ENCODE peak calls at places on chromosomes 13 and 19, in seven cellular contexts. P is fibroblast of villous mesenchyme, N is GM23338, O is IMR-90, U is stomach, V is transverse colon, B is tibial artery. S is an unnamed sample.

GRCh38 chr13:74133657-74134201 is 475 bp downstream of the KLF12 start:
- DNase-seq in O (peak), B (peak), N (peak), P (peak), U (peak), V (peak), S (peak)

GRCh38 chr13:63501702-63502101 is 2086.1 kb upstream of the PCDH20 start:
- DNase-seq in B (no peak), P (no peak), N (no peak), O (peak), U (no peak), V (no peak), S (no peak)

GRCh38 chr13:39840201-39840600 is 184.7 kb downstream of the COG6 start:
- DNase-seq in P (no peak), O (no peak), V (no peak), U (no peak), B (no peak), N (no peak), S (no peak)

GRCh38 chr19:50203281-50204080 is at the start of gene MYH14:
- DNase-seq in V (peak), O (no peak), P (no peak), N (peak), U (peak), B (no peak), S (peak)

GRCh38 chr13:113888701-113889330 is 24.9 kb upstream of the GAS6 start:
- DNase-seq in V (no peak), N (no peak), O (no peak), B (no peak), U (no peak), P (peak), S (no peak)

GRCh38 chr13:110922506-110922905 is 7.6 kb upstream of the ANKRD10 start:
- DNase-seq in P (no peak), B (no peak), V (no peak), U (no peak), N (no peak), O (no peak), S (no peak)

GRCh38 chr13:112735791-112736190 is 46.0 kb downstream of the ATP11A start:
- DNase-seq in U (no peak), V (no peak), P (no peak), B (no peak), O (no peak), N (peak), S (no peak)

GRCh38 chr13:31174018-31174417 is 12.3 kb upstream of the HSPH1 start:
- DNase-seq in U (no peak), B (no peak), P (peak), V (no peak), O (peak), N (no peak), S (no peak)

GRCh38 chr19:3555653-3556422 is 1.5 kb downstream of the MFSD12 start:
- DNase-seq in N (no peak), P (no peak), B (no peak), V (no peak), O (no peak), U (no peak), S (no peak)

GRCh38 chr13:95420501-95420900 is 119.2 kb upstream of the ABCC4 start:
- DNase-seq in V (no peak), N (peak), B (no peak), U (no peak), O (no peak), P (no peak), S (no peak)

GRCh38 chr19:42370068-42370520 is 20.0 kb downstream of the CNFN start:
- DNase-seq in B (no peak), V (no peak), U (no peak), N (peak), P (no peak), O (no peak), S (no peak)

GRCh38 chr13:79211377-79211776 is 194.7 kb downstream of the RBM26 start:
- DNase-seq in B (no peak), U (no peak), O (no peak), V (no peak), N (no peak), P (no peak), S (no peak)

GRCh38 chr19:23787106-23787505 is 28.4 kb upstream of the ZNF681 start:
- DNase-seq in O (peak), U (no peak), P (peak), B (no peak), N (no peak), V (peak), S (no peak)

GRCh38 chr13:99311137-99311536 is 3.9 kb upstream of the GPR183 start:
- DNase-seq in P (peak), O (peak), V (no peak), N (peak), U (no peak), B (no peak), S (no peak)

GRCh38 chr19:48123907-48124675 is 13.5 kb upstream of the PLA2G4C start:
- DNase-seq in P (peak), B (no peak), V (no peak), U (no peak), O (peak), N (no peak), S (no peak)

GRCh38 chr19:1109697-1110671 is 6.2 kb downstream of the GPX4 start:
- DNase-seq in U (no peak), N (no peak), O (no peak), P (no peak), V (no peak), B (no peak), S (no peak)

GRCh38 chr13:45826741-45827140 is 24.8 kb downstream of the SIAH3 start:
- DNase-seq in P (no peak), O (no peak), N (no peak), V (no peak), U (no peak), B (no peak), S (no peak)

GRCh38 chr19:54188224-54188871 is 1.0 kb downstream of the MBOAT7 start:
- DNase-seq in O (peak), V (no peak), N (peak), P (peak), B (no peak), U (no peak), S (no peak)

GRCh38 chr13:113630296-113630695 is 27.7 kb downstream of the ATP4B start:
- DNase-seq in V (no peak), O (no peak), U (no peak), N (no peak), P (no peak), B (no peak), S (no peak)

GRCh38 chr19:2503521-2504109 is 27.7 kb downstream of the GADD45B start:
- DNase-seq in P (peak), V (no peak), U (no peak), B (no peak), N (no peak), O (peak), S (no peak)

GRCh38 chr13:110835721-110836599 is 78.9 kb downstream of the ANKRD10 start:
- DNase-seq in P (peak), V (no peak), O (no peak), N (no peak), B (no peak), U (no peak), S (no peak)

GRCh38 chr13:36355632-36356031 is 9.4 kb upstream of the SPART start:
- DNase-seq in N (no peak), U (no peak), B (no peak), P (no peak), V (no peak), O (no peak), S (no peak)

GRCh38 chr13:99178636-99179035 is 22.0 kb upstream of the UBAC2 start:
- DNase-seq in P (peak), B (no peak), N (no peak), V (no peak), U (no peak), O (no peak), S (no peak)

GRCh38 chr13:99548448-99548847 is 47.2 kb downstream of the TM9SF2 start:
- DNase-seq in P (no peak), U (no peak), B (no peak), N (no peak), O (no peak), V (no peak), S (no peak)

GRCh38 chr19:491146-491741 is 5.0 kb upstream of the MADCAM1 start:
- DNase-seq in V (no peak), P (peak), U (no peak), B (no peak), N (peak), O (no peak), S (no peak)

GRCh38 chr19:42323852-42324654 is 1.4 kb upstream of the MEGF8 start:
- DNase-seq in B (no peak), N (peak), V (peak), O (no peak), P (no peak), U (no peak), S (no peak)

GRCh38 chr19:7010722-7011593 is 10.3 kb downstream of the MBD3L2B start:
- DNase-seq in B (no peak), U (no peak), V (no peak), P (no peak), N (no peak), O (no peak), S (no peak)

GRCh38 chr19:43555185-43555770 is 20.0 kb downstream of the XRCC1 start:
- DNase-seq in O (peak), V (peak), U (peak), N (peak), B (no peak), P (peak), S (peak)

GRCh38 chr19:46201413-46202310 is 27.9 kb upstream of the IGFL1 start:
- DNase-seq in P (no peak), U (no peak), V (no peak), N (no peak), O (no peak), B (no peak), S (no peak)

GRCh38 chr13:26112843-26113242 is 61.0 kb upstream of the SHISA2 start:
- DNase-seq in V (no peak), B (no peak), P (no peak), U (no peak), O (peak), N (peak), S (no peak)

GRCh38 chr13:71285700-71286099 is 581.3 kb downstream of the DACH1 start:
- DNase-seq in V (no peak), N (peak), B (no peak), U (no peak), O (no peak), P (peak), S (no peak)

GRCh38 chr13:48675247-48675646 is 21.5 kb downstream of the CYSLTR2 start:
- DNase-seq in P (no peak), V (no peak), B (no peak), N (peak), U (no peak), O (no peak), S (no peak)

GRCh38 chr13:21053231-21053630 is 8.2 kb downstream of the LATS2 start:
- DNase-seq in N (no peak), B (no peak), P (no peak), V (no peak), O (no peak), U (no peak), S (no peak)

GRCh38 chr13:97600438-97601080 is 166.6 kb downstream of the RAP2A start:
- DNase-seq in B (no peak), P (peak), O (peak), V (no peak), N (no peak), U (no peak), S (no peak)

GRCh38 chr13:64817721-64818120 is 2412.4 kb downstream of the PCDH9 start:
- DNase-seq in P (no peak), B (no peak), U (no peak), N (no peak), O (peak), V (no peak), S (no peak)

GRCh38 chr13:64819081-64819480 is 2411.1 kb downstream of the PCDH9 start:
- DNase-seq in O (peak), B (no peak), P (no peak), N (no peak), V (no peak), U (no peak), S (no peak)
- TF ChIP-seq CTCF in O (no peak), B (no peak), P (no peak), N (no peak), V (no peak), U (no peak), S (no peak)

DNA sequence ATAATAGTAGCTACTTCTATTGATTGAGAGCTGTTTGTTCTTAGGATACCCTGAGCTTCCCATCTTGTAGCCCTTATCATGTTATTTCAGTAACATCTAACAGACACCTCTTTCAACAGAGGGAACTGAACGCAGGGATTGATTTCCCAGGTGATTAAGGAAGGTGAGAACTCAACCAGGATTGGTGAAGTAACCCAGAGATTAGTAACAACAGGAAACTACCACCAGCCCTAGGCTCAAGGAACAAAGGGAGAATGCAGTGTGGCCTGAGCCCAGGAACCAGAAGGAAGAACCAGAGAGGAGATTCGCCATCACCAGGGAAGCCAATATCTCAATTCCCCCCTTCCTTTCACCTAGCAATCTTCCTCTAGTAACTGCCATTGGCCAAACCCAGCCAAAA is 8.5 kb downstream of the DHRS12 start:
- DNase-seq in V (no peak), O (no peak), P (no peak), B (no peak), U (no peak), N (no peak), S (no peak)
- TF ChIP-seq CTCF in V (no peak), O (no peak), P (no peak), B (no peak), U (no peak), N (no peak), S (no peak)

GRCh38 chr13:38763446-38764381 is 76.8 kb downstream of the FREM2 start:
- DNase-seq in N (peak), P (peak), O (peak), U (no peak), B (no peak), V (no peak), S (no peak)
- TF ChIP-seq CTCF in N (peak), P (peak), O (peak), U (no peak), B (peak), V (peak), S (peak)

GRCh38 chr19:17755977-17756670 is 4.8 kb downstream of the FCHO1 start:
- DNase-seq in V (peak), O (peak), U (peak), B (no peak), P (peak), N (peak), S (no peak)

GRCh38 chr19:17755533-17755885 is 4.2 kb downstream of the FCHO1 start:
- DNase-seq in U (no peak), O (no peak), B (no peak), P (no peak), V (no peak), N (no peak), S (no peak)

GRCh38 chr19:17753976-17754375 is 2.7 kb downstream of the FCHO1 start:
- DNase-seq in P (no peak), V (no peak), O (no peak), B (no peak), N (no peak), U (no peak), S (no peak)

GRCh38 chr19:17752865-17753639 is 1.8 kb downstream of the FCHO1 start:
- DNase-seq in V (no peak), N (no peak), P (no peak), U (no peak), B (no peak), O (no peak), S (no peak)

GRCh38 chr19:17754634-17755532 is 3.6 kb downstream of the FCHO1 start:
- DNase-seq in U (no peak), N (no peak), B (no peak), O (no peak), V (no peak), P (no peak), S (no peak)
- TF ChIP-seq CTCF in U (no peak), N (no peak), B (no peak), O (no peak), V (no peak), P (no peak), S (no peak)

GRCh38 chr13:47457631-47458030 is 543.4 kb downstream of the SUCLA2 start:
- DNase-seq in O (peak), N (no peak), V (no peak), P (peak), U (no peak), B (no peak), S (no peak)

GRCh38 chr13:47454986-47455385 is 546.1 kb downstream of the SUCLA2 start:
- DNase-seq in B (no peak), U (no peak), P (peak), O (peak), N (no peak), V (no peak), S (no peak)

GRCh38 chr13:47459512-47459911 is 541.6 kb downstream of the SUCLA2 start:
- DNase-seq in O (peak), B (no peak), U (no peak), V (no peak), N (peak), P (peak), S (no peak)

GRCh38 chr13:47455581-47455980 is 545.5 kb downstream of the SUCLA2 start:
- DNase-seq in P (no peak), O (no peak), B (no peak), N (peak), V (no peak), U (no peak), S (no peak)
- TF ChIP-seq CTCF in P (peak), O (no peak), B (no peak), N (peak), V (no peak), U (no peak), S (peak)

DNA sequence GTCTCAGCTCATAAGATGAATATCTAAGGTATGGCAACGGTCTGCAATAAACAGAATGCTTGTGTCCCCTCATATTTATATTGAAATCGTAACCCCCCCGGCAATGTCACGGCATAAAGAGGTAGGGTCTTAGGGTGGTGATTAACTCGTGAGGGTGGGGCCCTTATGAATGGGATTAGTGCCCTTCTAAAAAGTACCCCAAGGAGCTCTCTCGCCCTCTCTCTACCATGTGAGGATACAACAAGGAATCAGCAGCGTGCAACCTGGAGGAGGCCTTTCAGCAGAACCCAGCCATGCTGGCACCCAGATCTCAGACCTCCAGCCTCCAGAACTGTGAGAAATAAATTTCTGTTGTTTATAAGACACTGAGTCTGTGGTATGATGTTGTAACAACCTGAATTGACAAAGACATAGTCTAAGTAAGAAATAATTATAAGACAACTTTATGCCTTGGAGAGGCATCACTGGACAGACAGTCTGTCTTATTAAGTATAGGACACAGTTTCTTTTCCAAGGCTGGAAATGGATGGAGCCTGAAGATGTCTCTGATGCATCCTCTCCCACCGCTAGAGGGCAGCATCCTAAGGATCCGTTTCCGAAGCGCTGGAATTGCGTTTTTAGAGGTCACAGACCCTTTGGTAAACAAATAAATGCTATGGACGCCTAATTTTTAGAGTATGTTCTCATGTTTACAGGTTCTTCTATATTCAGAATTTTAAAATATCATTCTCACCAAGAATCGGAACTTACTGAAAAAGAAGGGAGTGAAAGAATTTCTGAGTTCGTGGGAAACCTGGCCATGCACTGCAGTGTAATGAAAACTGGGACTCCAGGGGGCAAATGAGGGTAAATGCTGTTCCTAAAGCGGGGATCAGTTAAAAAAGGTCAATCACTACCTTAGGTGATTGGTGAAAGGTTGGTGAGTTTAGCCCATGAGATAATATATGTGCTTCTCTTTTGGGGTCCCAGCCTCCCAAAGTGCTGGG is 13.3 kb upstream of the LEUTX start:
- DNase-seq in P (peak), O (peak), V (peak), B (no peak), N (peak), U (peak), S (no peak)
- TF ChIP-seq CTCF in P (peak), O (peak), V (peak), B (peak), N (peak), U (no peak), S (peak)

S was measured in type B pancreatic cell.